ENCODE peak calls at places on chromosomes 1 and 21, in four cellular contexts. L is epithelial cell of esophagus, E is spleen, A is sigmoid colon. O is an unnamed sample.

GRCh38 chr1:225765982-225766674 is 11.5 kb upstream of the SRP9 start:
- DNase-seq in L (peak; percentile 83), E (peak; percentile 5), A (no peak), O (no peak)

GRCh38 chr21:29077651-29078090 is 4.2 kb upstream of the CCT8 start:
- DNase-seq in L (peak; percentile 34), E (no peak), A (no peak), O (no peak)

GRCh38 chr1:45793942-45794604 is 9.3 kb upstream of the MAST2 start:
- DNase-seq in L (no peak), E (no peak), A (no peak), O (peak; percentile 14)

GRCh38 chr1:60169206-60169605 is 95.6 kb upstream of the C1orf87 start:
- DNase-seq in L (no peak), E (no peak), A (no peak), O (peak; percentile 70)

GRCh38 chr1:224282140-224282539 is 47.8 kb downstream of the NVL start:
- DNase-seq in L (no peak), E (no peak), A (no peak), O (no peak)

GRCh38 chr1:37476460-37477197 is 2.2 kb downstream of the ZC3H12A start:
- DNase-seq in L (peak; percentile 89), E (peak; percentile 79), A (peak; percentile 94), O (peak; percentile 81)

GRCh38 chr1:39900662-39901485 is 843 bp downstream of the MYCL start:
- DNase-seq in L (peak; percentile 44), E (no peak), A (no peak), O (peak; percentile 62)

GRCh38 chr1:161001068-161001467 is 19.9 kb downstream of the F11R start:
- DNase-seq in L (no peak), E (no peak), A (no peak), O (no peak)

GRCh38 chr1:161480381-161481035 is 24.7 kb upstream of the FCGR2A start:
- DNase-seq in L (peak; percentile 92), E (no peak), A (no peak), O (no peak)

GRCh38 chr1:98203461-98203860 is 282.6 kb upstream of the DPYD start:
- DNase-seq in L (no peak), E (no peak), A (no peak), O (peak; percentile 38)

GRCh38 chr1:215526147-215526845 is 40.8 kb upstream of the KCTD3 start:
- DNase-seq in L (peak; percentile 60), E (no peak), A (no peak), O (peak; percentile 66)

GRCh38 chr1:196608401-196609113 is at the start of gene KCNT2:
- DNase-seq in L (peak; percentile 35), E (peak; percentile 71), A (peak; percentile 87), O (peak; percentile 11)

GRCh38 chr1:1430114-1430982 is 5.1 kb upstream of the VWA1 start:
- DNase-seq in L (no peak), E (peak; percentile 86), A (peak; percentile 92), O (peak; percentile 51)

GRCh38 chr1:152761609-152762213 is 3.9 kb downstream of the KPRP start:
- DNase-seq in L (peak; percentile 54), E (no peak), A (no peak), O (peak; percentile 46)

GRCh38 chr1:20126041-20126805 is 6.9 kb upstream of the PLA2G2D start:
- DNase-seq in L (no peak), E (no peak), A (peak; percentile 14), O (no peak)

GRCh38 chr1:236489710-236490377 is 33.9 kb upstream of the LGALS8 start:
- DNase-seq in L (peak; percentile 72), E (no peak), A (no peak), O (peak; percentile 16)

GRCh38 chr1:215181518-215181917 is 99.0 kb downstream of the KCNK2 start:
- DNase-seq in L (peak; percentile 25), E (no peak), A (no peak), O (no peak)

GRCh38 chr1:90507173-90507572 is 209.9 kb downstream of the BARHL2 start:
- DNase-seq in L (no peak), E (no peak), A (no peak), O (no peak)

GRCh38 chr1:161962094-161962887 is 61.4 kb downstream of the OLFML2B start:
- DNase-seq in L (peak; percentile 55), E (no peak), A (no peak), O (peak; percentile 75)

GRCh38 chr1:229582011-229582694 is 23.6 kb upstream of the ABCB10 start:
- DNase-seq in L (peak; percentile 48), E (peak; percentile 74), A (peak; percentile 74), O (no peak)

GRCh38 chr1:89261926-89262540 is 10.6 kb downstream of the GBP5 start:
- DNase-seq in L (no peak), E (no peak), A (no peak), O (no peak)

GRCh38 chr21:32442566-32443318 is 30.2 kb downstream of the EVA1C start:
- DNase-seq in L (peak; percentile 64), E (peak; percentile 38), A (no peak), O (no peak)

GRCh38 chr1:34926156-34926555 is 3.3 kb downstream of the DLGAP3 start:
- DNase-seq in L (no peak), E (no peak), A (no peak), O (no peak)

GRCh38 chr1:108719654-108720435 is 7.1 kb downstream of the FNDC7 start:
- DNase-seq in L (peak; percentile 90), E (no peak), A (no peak), O (peak; percentile 81)

GRCh38 chr1:236800002-236800620 is 5.0 kb downstream of the MTR start:
- DNase-seq in L (peak; percentile 82), E (no peak), A (no peak), O (peak; percentile 14)

GRCh38 chr1:108643492-108644333 is 17.2 kb downstream of the HENMT1 start:
- DNase-seq in L (peak; percentile 74), E (no peak), A (no peak), O (peak; percentile 83)

GRCh38 chr1:209733409-209734192 is 22.3 kb upstream of the TRAF3IP3 start:
- DNase-seq in L (peak; percentile 45), E (no peak), A (no peak), O (no peak)

GRCh38 chr21:39669485-39669884 is 56.7 kb downstream of the B3GALT5 start:
- DNase-seq in L (no peak), E (peak; percentile 53), A (no peak), O (no peak)

GRCh38 chr1:231416896-231417295 is 5.2 kb downstream of the EGLN1 start:
- DNase-seq in L (no peak), E (no peak), A (no peak), O (no peak)

GRCh38 chr1:168085401-168085872 is 51.3 kb downstream of the GPR161 start:
- DNase-seq in L (no peak), E (no peak), A (peak; percentile 79), O (no peak)

GRCh38 chr1:243718893-243719292 is 131.2 kb downstream of the AKT3 start:
- DNase-seq in L (peak; percentile 34), E (no peak), A (no peak), O (peak; percentile 49)

GRCh38 chr1:197918815-197919522 is 1.8 kb downstream of the LHX9 start:
- DNase-seq in L (no peak), E (no peak), A (no peak), O (no peak)

GRCh38 chr1:227785812-227786608 is 29.5 kb upstream of the PRSS38 start:
- DNase-seq in L (no peak), E (no peak), A (no peak), O (no peak)

GRCh38 chr1:68954841-68955240 is 458.0 kb upstream of the DEPDC1 start:
- DNase-seq in L (peak; percentile 10), E (no peak), A (no peak), O (no peak)

GRCh38 chr1:113255038-113255727 is 135.1 kb upstream of the MAGI3 start:
- DNase-seq in L (no peak), E (no peak), A (no peak), O (no peak)
- H3K4me3 ChIP-seq in L (no peak overlapping the region), E (no peak overlapping the region), A (no peak overlapping the region), O (no peak overlapping the region)

GRCh38 chr1:158666037-158666436 is 20.5 kb downstream of the SPTA1 start:
- DNase-seq in L (no peak), E (no peak), A (no peak), O (no peak)
- TF ChIP-seq CTCF in L (no peak), E (no peak), A (no peak), O (no peak)

GRCh38 chr21:41507521-41508414 is at the start of gene TMPRSS2:
- DNase-seq in L (peak; percentile 18), E (no peak), A (no peak), O (no peak)
- H3K4me3 ChIP-seq in L (peak within 1 kb of the TSS; percentile 24), E (no peak within 1 kb of the TSS), A (no peak within 1 kb of the TSS), O (no peak within 1 kb of the TSS)

GRCh38 chr1:119003413-119004128 is 15.4 kb upstream of the TBX15 start:
- DNase-seq in L (no peak), E (peak; percentile 25), A (no peak), O (no peak)
- TF ChIP-seq CTCF in L (no peak), E (no peak), A (no peak), O (no peak)

GRCh38 chr1:223123238-223123976 is 19.6 kb downstream of the TLR5 start:
- DNase-seq in L (peak; percentile 61), E (peak; percentile 91), A (peak; percentile 83), O (peak; percentile 80)
- H3K4me3 ChIP-seq in L (peak overlapping the region; percentile 31), E (no peak overlapping the region), A (no peak overlapping the region), O (peak overlapping the region; percentile 15)

GRCh38 chr1:204358605-204359004 is 1.1 kb downstream of the PLEKHA6 start:
- DNase-seq in L (no peak), E (no peak), A (peak; percentile 41), O (no peak)

GRCh38 chr1:204358145-204358544 is 1.6 kb downstream of the PLEKHA6 start:
- DNase-seq in L (no peak), E (no peak), A (no peak), O (no peak)

GRCh38 chr1:204356997-204357396 is 2.7 kb downstream of the PLEKHA6 start:
- DNase-seq in L (no peak), E (no peak), A (no peak), O (no peak)

GRCh38 chr1:204359131-204359473 is 627 bp downstream of the PLEKHA6 start:
- DNase-seq in L (no peak), E (no peak), A (peak; percentile 54), O (no peak)

DNA sequence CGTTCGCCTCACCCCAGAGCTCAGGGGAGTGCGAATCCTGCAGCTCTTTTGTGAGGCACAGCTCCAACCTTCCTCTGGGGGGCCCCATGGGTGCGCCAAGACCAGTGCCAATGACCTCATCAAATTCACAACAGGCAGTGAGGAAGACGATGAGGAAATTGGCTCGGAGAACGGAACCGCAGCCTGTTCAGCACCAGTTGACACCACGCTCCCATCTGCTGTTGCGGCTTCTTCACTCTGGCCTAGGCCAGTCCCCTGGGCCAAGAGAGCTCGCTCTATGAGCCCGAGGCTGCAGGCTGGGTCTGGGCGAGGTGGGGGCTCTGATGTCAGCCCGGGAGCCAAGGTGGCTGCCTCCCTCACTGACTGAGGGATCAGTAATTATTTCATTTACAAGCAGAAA is 2.2 kb downstream of the PLEKHA6 start:
- DNase-seq in L (no peak), E (no peak), A (no peak), O (no peak)
- TF ChIP-seq CTCF in L (no peak), E (no peak), A (no peak), O (no peak)

GRCh38 chr1:182368903-182369302 is 22.7 kb downstream of the GLUL start:
- DNase-seq in L (no peak), E (no peak), A (no peak), O (no peak)

GRCh38 chr1:182370532-182370931 is 21.1 kb downstream of the GLUL start:
- DNase-seq in L (no peak), E (no peak), A (no peak), O (no peak)

GRCh38 chr1:182367928-182368327 is 23.7 kb downstream of the GLUL start:
- DNase-seq in L (no peak), E (no peak), A (no peak), O (peak; percentile 57)

GRCh38 chr1:182366596-182366995 is 25.0 kb downstream of the GLUL start:
- DNase-seq in L (no peak), E (no peak), A (no peak), O (no peak)

GRCh38 chr1:182368369-182368768 is 23.2 kb downstream of the GLUL start:
- DNase-seq in L (no peak), E (no peak), A (no peak), O (no peak)
- H3K4me3 ChIP-seq in L (no peak overlapping the region), E (no peak overlapping the region), A (no peak overlapping the region), O (no peak overlapping the region)